ENCODE peak calls at places on chromosome 20, in four cellular contexts. One of them, this sample, is unnamed.
A peak's percentile ranks its signal among the peaks of the same experiment; 100 is the strongest.

GRCh38 chr20:22449115-22449973 is 135.0 kb downstream of the FOXA2 start:
- DNase-seq in mesendoderm: no peak
- DNase-seq in IMR-90: no peak
- DNase-seq in H9: no peak
- DNase-seq in this sample: no peak

GRCh38 chr20:10134176-10134575 is 84.5 kb upstream of the SNAP25 start:
- DNase-seq in mesendoderm: no peak
- DNase-seq in IMR-90: no peak
- DNase-seq in H9: no peak
- DNase-seq in this sample: no peak

GRCh38 chr20:2878515-2878914 is 5.2 kb downstream of the PTPRA start:
- DNase-seq in mesendoderm: no peak
- DNase-seq in H9: no peak
- DNase-seq in IMR-90: no peak
- DNase-seq in this sample: no peak

GRCh38 chr20:39516964-39517363 is 554.8 kb downstream of the DHX35 start:
- DNase-seq in mesendoderm: no peak
- DNase-seq in IMR-90: no peak
- DNase-seq in H9: no peak
- DNase-seq in this sample: no peak

GRCh38 chr20:50350510-50351249 is 159.5 kb upstream of the PTPN1 start:
- DNase-seq in IMR-90: no peak
- DNase-seq in H9: no peak
- DNase-seq in mesendoderm: no peak
- DNase-seq in this sample: no peak

GRCh38 chr20:62603021-62603906 is 39.0 kb upstream of the SLCO4A1 start:
- DNase-seq in H9: no peak
- DNase-seq in IMR-90: peak; percentile 47
- DNase-seq in mesendoderm: no peak
- DNase-seq in this sample: peak; percentile 33

GRCh38 chr20:49148601-49149000 is 39.5 kb downstream of the STAU1 start:
- DNase-seq in mesendoderm: no peak
- DNase-seq in IMR-90: no peak
- DNase-seq in H9: no peak
- DNase-seq in this sample: no peak

GRCh38 chr20:15682690-15683089 is 890.6 kb downstream of the KIF16B start:
- DNase-seq in H9: no peak
- DNase-seq in IMR-90: no peak
- DNase-seq in mesendoderm: no peak
- DNase-seq in this sample: no peak

GRCh38 chr20:22921595-22922421 is 113.3 kb upstream of the SSTR4 start:
- DNase-seq in IMR-90: peak; percentile 8
- DNase-seq in mesendoderm: no peak
- DNase-seq in H9: no peak
- DNase-seq in this sample: peak; percentile 34

GRCh38 chr20:63056236-63057132 is 49.7 kb upstream of the BHLHE23 start:
- DNase-seq in mesendoderm: peak; percentile 80
- DNase-seq in H9: peak; percentile 77
- DNase-seq in IMR-90: no peak
- DNase-seq in this sample: peak; percentile 28

GRCh38 chr20:25090492-25091429 is 8.8 kb upstream of the VSX1 start:
- DNase-seq in IMR-90: no peak
- DNase-seq in H9: no peak
- DNase-seq in mesendoderm: no peak
- DNase-seq in this sample: no peak

GRCh38 chr20:21106171-21106694 is at the start of gene LINC00237:
- DNase-seq in H9: peak; percentile 39
- DNase-seq in mesendoderm: peak; percentile 31
- DNase-seq in IMR-90: no peak
- DNase-seq in this sample: no peak

GRCh38 chr20:50320910-50321796 is 130.5 kb downstream of the CEBPB start:
- DNase-seq in mesendoderm: peak; percentile 94
- DNase-seq in IMR-90: peak; percentile 97
- DNase-seq in H9: peak; percentile 94
- DNase-seq in this sample: peak; percentile 98

GRCh38 chr20:46545827-46546138 is 4.7 kb downstream of the OCSTAMP start:
- DNase-seq in H9: no peak
- DNase-seq in IMR-90: no peak
- DNase-seq in mesendoderm: no peak
- DNase-seq in this sample: no peak

GRCh38 chr20:42441196-42441861 is 748.4 kb downstream of the PTPRT start:
- DNase-seq in IMR-90: no peak
- DNase-seq in mesendoderm: no peak
- DNase-seq in H9: no peak
- DNase-seq in this sample: no peak

GRCh38 chr20:32018269-32019155 is 8.3 kb downstream of the CCM2L start:
- DNase-seq in mesendoderm: peak; percentile 93
- DNase-seq in IMR-90: no peak
- DNase-seq in H9: peak; percentile 96
- DNase-seq in this sample: peak; percentile 59

GRCh38 chr20:47191074-47191673 is 165.3 kb downstream of the ZMYND8 start:
- DNase-seq in H9: no peak
- DNase-seq in IMR-90: peak; percentile 35
- DNase-seq in mesendoderm: peak; percentile 34
- DNase-seq in this sample: peak; percentile 69

GRCh38 chr20:24661255-24661654 is 191.8 kb downstream of the SYNDIG1 start:
- DNase-seq in IMR-90: no peak
- DNase-seq in mesendoderm: no peak
- DNase-seq in H9: no peak
- DNase-seq in this sample: no peak

DNA sequence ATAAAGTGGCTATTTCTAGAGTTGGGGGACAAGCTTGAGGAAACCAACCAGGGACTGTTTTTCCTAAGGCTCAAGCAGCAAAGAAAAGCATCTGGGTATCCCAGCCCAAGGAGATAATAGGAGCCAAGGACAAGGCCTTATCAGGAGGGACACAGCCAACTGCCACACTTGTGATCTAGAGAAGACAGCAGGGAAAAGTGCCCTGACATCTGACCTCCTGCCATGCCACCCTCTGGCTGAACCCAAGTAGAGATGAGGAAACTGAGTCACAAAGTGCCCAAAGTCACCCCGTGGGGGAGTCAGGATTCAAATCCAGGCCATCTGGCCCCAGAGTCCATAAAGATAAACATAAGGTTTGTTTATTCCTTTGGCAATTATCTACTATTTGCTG is 3.6 kb upstream of the LBP start:
- DNase-seq in H9: no peak
- DNase-seq in mesendoderm: no peak
- DNase-seq in IMR-90: no peak
- DNase-seq in this sample: no peak
- H2BK120ac ChIP-seq in H9: no peak overlapping the region
- H2BK120ac ChIP-seq in mesendoderm: no peak overlapping the region
- H2BK120ac ChIP-seq in IMR-90: no peak overlapping the region
- H2BK120ac ChIP-seq in this sample: no peak overlapping the region

GRCh38 chr20:38197217-38198008 is 32.3 kb upstream of the TGM2 start:
- DNase-seq in IMR-90: no peak
- DNase-seq in mesendoderm: no peak
- DNase-seq in H9: no peak
- DNase-seq in this sample: peak; percentile 65

GRCh38 chr20:38196592-38196991 is 31.5 kb upstream of the TGM2 start:
- DNase-seq in IMR-90: peak; percentile 80
- DNase-seq in mesendoderm: no peak
- DNase-seq in H9: no peak
- DNase-seq in this sample: peak; percentile 93

GRCh38 chr20:38195041-38195504 is 30.0 kb upstream of the TGM2 start:
- DNase-seq in H9: no peak
- DNase-seq in IMR-90: no peak
- DNase-seq in mesendoderm: no peak
- DNase-seq in this sample: no peak

GRCh38 chr20:38195521-38195920 is 30.5 kb upstream of the TGM2 start:
- DNase-seq in H9: no peak
- DNase-seq in IMR-90: no peak
- DNase-seq in mesendoderm: no peak
- DNase-seq in this sample: no peak

GRCh38 chr20:38196016-38196415 is 30.9 kb upstream of the TGM2 start:
- DNase-seq in mesendoderm: no peak
- DNase-seq in IMR-90: no peak
- DNase-seq in H9: no peak
- DNase-seq in this sample: no peak
- H3K4me2 ChIP-seq in mesendoderm: no peak overlapping the region
- H3K4me2 ChIP-seq in IMR-90: no peak overlapping the region
- H3K4me2 ChIP-seq in H9: no peak overlapping the region
- H3K4me2 ChIP-seq in this sample: no peak overlapping the region

DNA sequence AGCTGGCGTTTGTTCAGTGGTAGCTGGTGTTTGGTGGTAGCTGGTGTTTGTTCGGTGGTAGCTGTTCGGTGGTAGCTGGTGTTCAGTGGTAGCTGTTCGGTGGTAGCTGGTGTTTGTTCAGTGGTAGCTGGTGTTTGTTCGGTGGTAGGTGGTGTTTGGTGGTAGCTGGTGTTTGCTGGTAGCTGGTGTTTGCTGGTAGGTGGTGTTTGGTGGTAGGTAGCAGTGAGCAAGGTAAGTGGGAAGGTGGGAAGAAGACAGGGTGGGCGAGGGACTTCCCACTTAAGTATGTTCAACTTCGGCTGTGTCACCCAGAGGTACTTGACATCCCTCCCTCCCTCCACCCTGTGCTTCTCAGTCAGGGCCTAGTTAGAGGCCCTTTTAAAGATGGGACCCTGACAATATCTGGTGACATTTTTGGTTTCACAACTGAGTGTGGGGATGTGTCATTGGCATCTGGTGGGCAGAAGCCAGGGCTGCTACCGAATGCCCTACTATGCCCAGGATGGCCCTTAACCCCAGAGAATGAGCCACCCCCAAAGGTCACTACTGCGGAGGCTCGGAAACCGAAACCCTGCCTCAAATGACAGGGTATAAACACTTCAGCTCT is 47.3 kb downstream of the BMP7 start:
- DNase-seq in H9: no peak
- DNase-seq in mesendoderm: no peak
- DNase-seq in IMR-90: no peak
- DNase-seq in this sample: no peak
- H2BK120ac ChIP-seq in H9: no peak overlapping the region
- H2BK120ac ChIP-seq in mesendoderm: no peak overlapping the region
- H2BK120ac ChIP-seq in IMR-90: no peak overlapping the region
- H2BK120ac ChIP-seq in this sample: no peak overlapping the region

DNA sequence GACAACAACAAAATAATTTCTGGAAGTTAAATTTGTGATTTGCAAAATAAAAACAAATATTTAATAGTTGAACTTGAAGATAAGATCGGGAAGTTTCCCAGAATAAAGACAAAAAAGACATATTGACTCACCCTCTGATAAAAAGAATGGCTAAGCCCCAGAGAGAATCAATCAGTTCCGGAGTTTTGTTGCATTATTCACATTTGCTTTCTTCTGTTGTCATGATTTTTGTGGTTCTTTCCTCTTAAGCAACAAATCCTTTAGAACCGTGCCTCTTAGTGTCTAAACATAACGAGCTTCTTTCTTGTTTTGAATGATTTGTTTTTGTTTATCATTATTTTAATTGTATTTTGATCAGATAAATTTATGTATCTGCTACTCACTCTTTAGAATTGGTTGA is 337.7 kb upstream of the PRND start:
- DNase-seq in H9: no peak
- DNase-seq in IMR-90: no peak
- DNase-seq in mesendoderm: no peak
- DNase-seq in this sample: no peak
- H3K4me2 ChIP-seq in H9: no peak overlapping the region
- H3K4me2 ChIP-seq in IMR-90: no peak overlapping the region
- H3K4me2 ChIP-seq in mesendoderm: no peak overlapping the region
- H3K4me2 ChIP-seq in this sample: no peak overlapping the region

This sample was measured in trophoblast cell.